ENCODE peak calls at places on chromosomes 13 and 19, in five cellular contexts. E is cardiac muscle cell; A is A673; P is CD8-positive, alpha-beta T cell; M is left lung. C is an unnamed sample.

GRCh38 chr19:29506619-29506911 is 19.2 kb upstream of the VSTM2B start:
- DNase-seq in E (no peak), A (no peak), P (no peak), M (peak; percentile 27), C (no peak)

GRCh38 chr13:93217701-93218100 is 8.9 kb upstream of the GPC6 start:
- DNase-seq in E (no peak), A (peak; percentile 41), P (no peak), M (no peak), C (no peak)

GRCh38 chr19:7397687-7398086 is 49.0 kb downstream of the ARHGEF18 start:
- DNase-seq in E (peak; percentile 90), A (no peak), P (no peak), M (no peak), C (no peak)

GRCh38 chr19:6272411-6272791 is 7.4 kb downstream of the MLLT1 start:
- DNase-seq in E (no peak), A (no peak), P (no peak), M (no peak), C (no peak)

GRCh38 chr13:51638497-51638871 is 54.2 kb downstream of the WDFY2 start:
- DNase-seq in E (peak; percentile 27), A (peak; percentile 80), P (no peak), M (no peak), C (no peak)

GRCh38 chr13:92994056-92994455 is 232.6 kb upstream of the GPC6 start:
- DNase-seq in E (peak; percentile 12), A (no peak), P (no peak), M (no peak), C (no peak)

GRCh38 chr19:45705115-45705514 is 12.6 kb downstream of the QPCTL start:
- DNase-seq in E (no peak), A (no peak), P (no peak), M (no peak), C (no peak)

GRCh38 chr13:30192320-30193093 is 114.8 kb downstream of the KATNAL1 start:
- DNase-seq in E (no peak), A (no peak), P (no peak), M (no peak), C (no peak)

GRCh38 chr19:8113017-8113416 is 36.4 kb downstream of the FBN3 start:
- DNase-seq in E (no peak), A (no peak), P (no peak), M (peak; percentile 1), C (no peak)

GRCh38 chr19:27776020-27776419 is 1436.9 kb downstream of the UQCRFS1 start:
- DNase-seq in E (peak; percentile 60), A (peak; percentile 53), P (no peak), M (no peak), C (no peak)

GRCh38 chr13:65555973-65556372 is 1674.2 kb downstream of the PCDH9 start:
- DNase-seq in E (no peak), A (peak; percentile 3), P (no peak), M (no peak), C (no peak)

GRCh38 chr19:50331187-50332013 is 2.2 kb upstream of the KCNC3 start:
- DNase-seq in E (no peak), A (no peak), P (no peak), M (no peak), C (no peak)

GRCh38 chr19:38684078-38684861 is 36.8 kb downstream of the ACTN4 start:
- DNase-seq in E (peak; percentile 94), A (peak; percentile 76), P (no peak), M (no peak), C (no peak)

GRCh38 chr19:50492303-50493052 is 15.8 kb upstream of the GARIN5A start:
- DNase-seq in E (no peak), A (peak; percentile 34), P (no peak), M (no peak), C (no peak)

GRCh38 chr19:37991841-37992248 is 84.8 kb downstream of the SIPA1L3 start:
- DNase-seq in E (no peak), A (no peak), P (no peak), M (no peak), C (no peak)

GRCh38 chr13:30113983-30114491 is 193.3 kb downstream of the KATNAL1 start:
- DNase-seq in E (no peak), A (no peak), P (no peak), M (no peak), C (peak; percentile 38)

GRCh38 chr19:39498262-39499081 is at the start of gene DLL3:
- DNase-seq in E (no peak), A (peak; percentile 62), P (no peak), M (no peak), C (no peak)

GRCh38 chr19:12464769-12465725 is 19.6 kb downstream of the ZNF709 start:
- DNase-seq in E (no peak), A (no peak), P (no peak), M (no peak), C (no peak)

GRCh38 chr19:29001006-29001921 is 211.7 kb downstream of the UQCRFS1 start:
- DNase-seq in E (peak; percentile 9), A (no peak), P (no peak), M (no peak), C (no peak)

GRCh38 chr19:14476663-14477401 is 1.7 kb upstream of the PTGER1 start:
- DNase-seq in E (peak; percentile 92), A (peak; percentile 65), P (peak; percentile 32), M (peak; percentile 71), C (no peak)

GRCh38 chr19:35266904-35267817 is 1.6 kb upstream of the USF2 start:
- DNase-seq in E (no peak), A (peak; percentile 32), P (no peak), M (peak; percentile 90), C (peak; percentile 68)

GRCh38 chr13:97223711-97224461 is 1.8 kb downstream of the MBNL2 start:
- DNase-seq in E (peak; percentile 95), A (peak; percentile 74), P (no peak), M (no peak), C (peak; percentile 86)

GRCh38 chr13:94703721-94704314 is 8.5 kb downstream of the SOX21 start:
- DNase-seq in E (no peak), A (no peak), P (no peak), M (no peak), C (no peak)

GRCh38 chr13:24307211-24308067 is 1.9 kb upstream of the C1QTNF9 start:
- DNase-seq in E (peak; percentile 3), A (no peak), P (no peak), M (peak; percentile 83), C (peak; percentile 80)

GRCh38 chr13:110950356-110950755 is 35.5 kb upstream of the ANKRD10 start:
- DNase-seq in E (no peak), A (no peak), P (no peak), M (no peak), C (no peak)

GRCh38 chr19:8460516-8461298 is 15.9 kb downstream of the HNRNPM start:
- DNase-seq in E (no peak), A (no peak), P (no peak), M (no peak), C (no peak)

GRCh38 chr13:38309397-38309796 is 40.3 kb upstream of the UFM1 start:
- DNase-seq in E (no peak), A (no peak), P (no peak), M (no peak), C (no peak)

GRCh38 chr19:6455924-6456323 is 3.7 kb downstream of the SLC25A23 start:
- DNase-seq in E (no peak), A (no peak), P (no peak), M (no peak), C (no peak)

GRCh38 chr13:45229172-45229571 is 28.3 kb upstream of the KCTD4 start:
- DNase-seq in E (peak; percentile 30), A (no peak), P (no peak), M (no peak), C (no peak)

GRCh38 chr13:59205501-59205900 is 958.2 kb downstream of the DIAPH3 start:
- DNase-seq in E (no peak), A (no peak), P (no peak), M (no peak), C (no peak)

GRCh38 chr13:48908381-48909087 is 67.2 kb upstream of the FNDC3A start:
- DNase-seq in E (peak; percentile 26), A (no peak), P (no peak), M (no peak), C (no peak)

GRCh38 chr13:64311112-64311511 is 2895.5 kb upstream of the PCDH20 start:
- DNase-seq in E (no peak), A (no peak), P (no peak), M (no peak), C (no peak)

DNA sequence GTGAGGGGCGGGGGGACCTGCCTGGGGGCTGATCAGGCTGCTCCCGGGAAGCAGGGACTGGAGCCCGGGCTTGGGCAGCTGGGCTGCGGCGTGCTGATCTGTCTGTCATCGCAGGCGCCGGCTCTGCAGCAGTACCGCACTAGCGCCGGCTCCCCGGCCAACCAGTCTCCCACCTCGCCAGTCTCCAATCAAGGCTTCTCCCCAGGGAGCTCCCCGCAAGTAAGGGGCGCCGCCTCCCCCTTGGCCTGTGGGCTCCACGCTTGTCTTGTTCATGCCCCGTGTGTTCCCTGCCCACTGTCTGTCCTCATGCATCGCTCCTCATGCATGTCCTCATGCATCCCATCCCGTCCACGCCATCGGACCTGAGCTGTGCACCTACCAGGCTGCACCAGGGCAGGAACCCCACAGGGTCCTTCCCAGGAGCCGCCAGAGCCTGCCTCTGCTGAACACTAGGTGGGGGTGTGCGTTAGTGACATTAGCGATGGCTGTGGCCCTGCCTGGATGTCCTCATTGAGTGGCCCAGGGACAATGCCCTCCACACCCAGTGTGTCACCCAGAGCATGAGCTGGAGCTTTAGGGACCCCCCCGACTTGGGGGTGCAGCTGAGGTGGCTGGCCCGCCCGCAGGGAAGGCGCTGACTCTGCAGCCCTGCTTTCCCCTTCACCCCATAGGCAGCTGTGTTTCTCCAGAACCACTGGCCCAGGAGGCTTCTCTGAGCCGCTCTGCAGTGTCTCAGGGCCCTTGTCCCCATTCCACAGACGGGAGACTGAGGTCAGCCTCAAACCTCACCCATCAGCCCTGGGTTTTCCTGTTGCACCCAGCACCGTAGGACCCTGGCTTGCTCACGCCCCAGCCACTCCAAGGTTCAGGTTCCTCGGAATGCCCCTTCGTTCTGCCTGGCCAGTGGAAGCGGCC is 19.5 kb downstream of the COMP start:
- DNase-seq in E (no peak), A (peak; percentile 54), P (no peak), M (no peak), C (no peak)
- TF ChIP-seq CTCF in E (peak; percentile 31), A (peak; percentile 65), P (no peak), M (no peak), C (no peak)

DNA sequence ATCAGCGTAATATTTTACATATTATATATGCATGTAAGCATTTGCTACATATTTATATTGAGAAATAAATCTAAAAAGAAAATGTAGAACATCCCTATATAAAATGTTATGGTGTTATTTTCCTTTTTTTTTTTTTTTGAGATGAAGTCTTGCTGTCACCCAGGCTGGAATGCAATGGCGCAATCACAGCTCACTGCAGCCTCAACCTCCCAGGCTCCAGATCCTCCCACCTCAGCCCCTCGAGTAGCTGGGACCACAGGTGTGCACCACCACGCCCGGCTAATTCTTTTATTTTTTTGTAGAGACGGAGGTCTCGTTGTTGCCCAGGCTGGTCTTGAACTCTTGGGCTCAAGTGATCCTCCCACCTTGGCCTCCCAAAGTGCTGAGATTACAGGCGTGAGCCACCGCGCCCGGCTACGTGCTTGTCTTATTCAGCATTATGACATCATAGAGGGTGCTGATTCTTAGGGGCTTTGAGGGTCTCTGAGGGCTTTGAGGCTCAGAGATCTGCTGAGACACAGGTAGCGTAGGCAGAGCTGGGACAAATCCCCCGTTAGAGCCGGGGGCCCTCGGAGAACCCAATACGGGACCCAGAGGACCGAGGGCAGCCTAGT is 101.9 kb downstream of the GADD45B start:
- DNase-seq in E (no peak), A (no peak), P (no peak), M (no peak), C (no peak)
- H3K4me3 ChIP-seq in E (no peak overlapping the region), A (no peak overlapping the region), P (no peak overlapping the region), M (no peak overlapping the region), C (no peak overlapping the region)

GRCh38 chr13:103140001-103140671 is 73.9 kb upstream of the SLC10A2 start:
- DNase-seq in E (peak; percentile 8), A (peak; percentile 39), P (no peak), M (no peak), C (no peak)
- TF ChIP-seq CTCF in E (peak; percentile 20), A (peak; percentile 66), P (no peak), M (no peak), C (peak; percentile 43)

GRCh38 chr19:47445937-47446402 is 25.7 kb downstream of the SLC8A2 start:
- DNase-seq in E (peak; percentile 58), A (peak; percentile 67), P (peak; percentile 45), M (peak; percentile 86), C (peak; percentile 87)
- H3K4me3 ChIP-seq in E (no peak overlapping the region), A (peak overlapping the region; percentile 20), P (peak overlapping the region; percentile 16), M (no peak overlapping the region), C (no peak overlapping the region)

C was measured in testis.